ENCODE peak calls at places on chromosomes 2 and 18, in five cellular contexts. R, V, M, X and E are unnamed samples.

GRCh38 chr2:238595750-238596570 is 169.2 kb downstream of the ASB1 start:
- DNase-seq in R (no peak), V (no peak), M (no peak), X (no peak), E (peak)

GRCh38 chr2:43134571-43134889 is 91.9 kb downstream of the ZFP36L2 start:
- DNase-seq in R (no peak), V (no peak), M (peak), X (no peak), E (no peak)

GRCh38 chr2:168517801-168518200 is 61.7 kb downstream of the CERS6 start:
- DNase-seq in R (no peak), V (no peak), M (no peak), X (no peak), E (no peak)

GRCh38 chr2:132252191-132252893 is 90.6 kb upstream of the ANKRD30BL start:
- DNase-seq in R (no peak), V (no peak), M (peak), X (no peak), E (no peak)

GRCh38 chr2:10297950-10298349 is 4.8 kb upstream of the HPCAL1 start:
- DNase-seq in R (peak), V (no peak), M (no peak), X (no peak), E (peak)

GRCh38 chr18:48815581-48816324 is 135.0 kb downstream of the SMAD7 start:
- DNase-seq in R (no peak), V (no peak), M (no peak), X (no peak), E (peak)

GRCh38 chr2:227301523-227301922 is 23.5 kb upstream of the MFF start:
- DNase-seq in R (no peak), V (no peak), M (no peak), X (no peak), E (no peak)

GRCh38 chr18:11432360-11432811 is 177.0 kb upstream of the SLC35G4 start:
- DNase-seq in R (no peak), V (no peak), M (peak), X (no peak), E (no peak)

GRCh38 chr2:166127217-166128155 is at the start of gene SCN1A:
- DNase-seq in R (peak), V (peak), M (no peak), X (no peak), E (no peak)

GRCh38 chr2:226447338-226447885 is 352.2 kb downstream of the IRS1 start:
- DNase-seq in R (no peak), V (no peak), M (no peak), X (no peak), E (no peak)

GRCh38 chr2:113167962-113168340 is 5.8 kb upstream of the PSD4 start:
- DNase-seq in R (no peak), V (no peak), M (no peak), X (no peak), E (peak)

GRCh38 chr2:239893236-239893515 is 132.0 kb downstream of the NDUFA10 start:
- DNase-seq in R (no peak), V (peak), M (no peak), X (no peak), E (no peak)

GRCh38 chr2:69272803-69273471 is 114.1 kb downstream of the GFPT1 start:
- DNase-seq in R (no peak), V (no peak), M (no peak), X (no peak), E (no peak)

GRCh38 chr2:235235977-235236767 is 257.7 kb upstream of the AGAP1 start:
- DNase-seq in R (no peak), V (no peak), M (no peak), X (no peak), E (no peak)

GRCh38 chr2:8548065-8548870 is 133.6 kb upstream of the ID2 start:
- DNase-seq in R (no peak), V (peak), M (no peak), X (no peak), E (no peak)
- TF ChIP-seq CTCF in R (no peak), V (peak), M (no peak), X (no peak), E (no peak)

DNA sequence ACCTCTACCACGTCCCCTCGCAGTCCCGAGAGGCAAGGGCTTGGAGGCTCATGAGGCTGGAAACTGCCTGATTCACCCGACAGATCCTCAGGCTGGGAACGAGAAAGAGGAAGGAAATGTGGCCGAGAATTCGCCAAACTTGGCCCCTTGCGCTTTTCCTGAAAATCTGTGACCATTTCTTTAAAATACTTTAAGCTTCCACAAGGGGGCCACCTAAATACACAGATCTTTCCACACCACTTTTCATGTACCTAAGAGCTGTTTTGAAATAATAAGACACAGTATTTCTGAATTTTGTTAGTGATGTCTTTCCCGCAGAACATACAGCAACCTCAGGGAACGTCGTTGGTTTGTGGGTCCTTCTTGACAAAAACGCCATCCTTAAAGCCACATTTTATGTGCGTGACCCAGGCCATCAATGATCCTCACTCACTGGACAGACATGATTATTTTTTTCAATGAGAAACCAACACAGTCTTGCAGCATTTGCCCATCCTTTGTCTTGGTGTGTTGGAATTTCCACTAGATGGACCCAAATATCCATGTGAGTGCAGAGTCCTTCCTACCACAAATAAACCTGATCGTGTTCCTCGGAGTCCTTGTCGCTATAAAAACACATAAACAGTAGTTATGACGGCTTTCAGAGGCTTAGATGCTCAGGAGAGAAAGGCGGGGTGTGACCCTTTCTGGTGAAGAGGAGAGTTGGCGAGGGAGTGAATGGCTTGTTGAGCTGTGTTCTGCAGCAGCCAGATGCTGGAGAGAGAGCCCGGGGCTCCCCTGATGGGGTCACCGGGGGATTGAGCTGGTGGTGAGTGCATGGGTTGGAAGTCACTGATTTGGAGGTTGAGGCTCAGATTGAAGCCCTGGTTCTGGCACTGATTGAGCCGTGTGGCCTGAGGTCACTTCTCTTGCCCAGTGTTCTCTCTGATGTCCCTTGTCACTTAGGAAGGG is 25.0 kb downstream of the DCDC2C start:
- DNase-seq in R (peak), V (peak), M (no peak), X (no peak), E (no peak)
- H3K4me3 ChIP-seq in R (no peak), V (no peak), M (no peak), X (no peak), E (no peak)

GRCh38 chr2:174985624-174986023 is 19.6 kb downstream of the CHN1 start:
- DNase-seq in R (no peak), V (no peak), M (no peak), X (no peak), E (no peak)
- TF ChIP-seq CTCF in R (peak), V (peak), M (no peak), X (peak), E (peak)

DNA sequence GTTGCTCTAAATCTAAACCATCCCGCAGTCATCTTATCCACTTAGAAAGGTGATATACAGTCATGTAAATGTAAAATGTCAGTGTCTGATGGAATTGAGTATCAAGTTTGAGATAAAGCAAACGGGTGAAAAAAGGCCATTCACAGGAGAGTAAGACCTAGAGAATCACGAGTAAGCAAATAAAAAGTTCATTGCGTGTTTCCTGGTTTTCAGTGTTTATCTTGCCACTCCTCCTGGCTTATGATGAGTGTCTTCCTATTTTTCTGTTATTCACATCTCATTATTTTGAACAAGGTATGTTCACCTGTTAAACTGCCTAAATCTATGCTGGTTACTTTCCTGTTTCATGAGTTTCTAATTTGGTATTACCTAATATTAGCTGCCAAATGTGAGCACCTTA is 68.8 kb downstream of the ITGA4 start:
- DNase-seq in R (no peak), V (no peak), M (no peak), X (no peak), E (no peak)
- H3K4me3 ChIP-seq in R (no peak), V (no peak), M (no peak), X (no peak), E (no peak)

GRCh38 chr18:77100751-77101355 is 31.7 kb downstream of the MBP start:
- DNase-seq in R (no peak), V (no peak), M (no peak), X (no peak), E (no peak)

GRCh38 chr18:77099501-77100370 is 32.8 kb downstream of the MBP start:
- DNase-seq in R (no peak), V (peak), M (no peak), X (no peak), E (no peak)

GRCh38 chr18:77103181-77103875 is 29.3 kb downstream of the MBP start:
- DNase-seq in R (no peak), V (no peak), M (no peak), X (no peak), E (peak)

GRCh38 chr18:77102246-77103040 is 30.1 kb downstream of the MBP start:
- DNase-seq in R (no peak), V (peak), M (no peak), X (no peak), E (no peak)

DNA sequence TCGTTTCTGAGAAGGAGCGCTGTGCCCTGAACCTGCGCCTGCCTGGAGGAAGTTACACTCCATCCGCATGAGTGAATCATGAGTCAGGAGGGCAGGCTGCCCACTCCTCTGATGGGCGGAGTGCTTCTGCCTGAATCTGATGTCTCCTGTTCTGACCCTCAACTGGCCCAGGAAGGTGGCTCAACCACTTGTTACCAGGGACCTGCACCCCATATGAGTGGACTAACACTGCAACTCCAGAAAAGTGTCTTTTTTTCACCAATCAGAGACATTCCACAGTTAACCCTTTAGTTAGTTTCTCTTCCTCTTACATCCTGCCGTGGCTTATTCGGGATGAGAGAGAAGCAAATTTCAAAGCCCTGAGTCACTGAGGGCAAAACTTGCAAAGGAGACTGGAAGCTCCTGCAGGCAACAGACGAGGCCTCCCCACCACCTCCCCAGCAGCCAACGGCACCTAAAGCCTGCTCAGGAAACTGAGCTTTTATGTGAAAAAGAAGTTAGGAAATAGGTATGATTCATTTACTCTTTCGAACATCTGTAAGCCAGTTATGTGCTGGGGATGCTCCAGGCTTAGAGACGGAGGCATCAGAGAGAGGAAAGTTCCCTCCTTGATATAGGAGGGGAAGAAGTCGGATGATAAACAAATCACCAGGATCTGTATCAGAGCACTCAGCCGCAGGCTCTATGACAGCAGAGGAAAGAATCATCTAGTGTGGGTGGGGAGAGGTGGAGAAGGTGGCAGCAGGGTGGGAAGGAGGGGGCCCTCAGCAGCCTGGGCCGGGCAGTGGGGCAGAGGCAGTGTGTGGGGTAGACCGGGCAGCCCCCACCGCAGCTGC is 31.0 kb downstream of the MBP start:
- DNase-seq in R (peak), V (peak), M (peak), X (peak), E (peak)
- TF ChIP-seq CTCF in R (no peak), V (no peak), M (no peak), X (no peak), E (no peak)

GRCh38 chr2:96203130-96204028 is 5.2 kb downstream of the STARD7 start:
- DNase-seq in R (no peak), V (no peak), M (no peak), X (no peak), E (no peak)

GRCh38 chr2:96205888-96206287 is 2.7 kb downstream of the STARD7 start:
- DNase-seq in R (no peak), V (no peak), M (no peak), X (no peak), E (no peak)

GRCh38 chr2:96204836-96205235 is 3.8 kb downstream of the STARD7 start:
- DNase-seq in R (no peak), V (no peak), M (no peak), X (no peak), E (no peak)

GRCh38 chr2:96207073-96207777 is 1.4 kb downstream of the STARD7 start:
- DNase-seq in R (no peak), V (peak), M (no peak), X (no peak), E (no peak)

DNA sequence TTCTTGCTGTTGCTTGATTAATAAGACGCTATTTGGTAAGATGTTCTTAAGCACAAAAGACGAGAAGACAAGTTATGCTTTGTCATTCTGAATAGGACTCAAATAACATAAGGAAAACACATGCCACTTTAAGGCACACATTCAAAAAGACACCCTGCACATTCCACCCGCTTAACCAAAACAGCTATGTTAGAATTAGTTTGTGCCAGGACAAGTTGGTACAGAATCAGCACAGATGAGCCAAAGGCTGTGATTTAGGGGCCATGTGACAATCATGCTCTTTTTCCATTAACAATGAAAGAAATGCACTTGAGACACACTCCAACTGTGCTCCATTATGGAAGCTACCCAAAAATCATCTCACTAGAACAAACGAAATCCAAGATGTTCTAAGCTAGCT is 3.4 kb downstream of the STARD7 start:
- DNase-seq in R (no peak), V (no peak), M (no peak), X (no peak), E (no peak)
- H3K4me3 ChIP-seq in R (peak), V (peak), M (no peak), X (peak), E (no peak)

DNA sequence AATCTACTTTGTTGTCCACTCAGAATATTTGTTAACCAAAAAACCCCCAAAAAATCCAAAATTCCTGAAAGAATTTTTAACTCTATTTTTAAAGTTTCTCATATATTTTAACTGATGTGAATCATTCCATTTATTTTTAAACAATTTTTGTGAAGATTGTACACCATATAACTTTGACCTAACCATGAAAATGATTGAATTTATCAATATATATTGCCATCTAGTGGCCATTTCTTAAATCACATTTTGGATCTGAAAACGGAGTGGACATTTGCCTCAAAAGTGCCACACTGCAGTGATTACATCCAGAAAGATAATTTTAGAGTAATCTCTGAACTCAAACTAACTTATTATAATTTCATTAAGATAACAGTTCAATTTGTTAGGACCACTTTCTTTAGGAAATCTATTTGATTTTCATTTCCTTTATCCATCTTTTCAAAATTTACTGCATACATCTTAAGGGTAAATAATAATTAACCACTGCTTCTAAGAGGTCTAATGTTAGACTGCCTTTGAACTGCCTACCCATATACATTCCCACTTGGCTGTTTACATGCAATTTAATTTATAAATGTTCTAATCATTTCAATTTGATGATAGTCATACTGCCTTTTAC is 71.1 kb downstream of the DSC3 start:
- DNase-seq in R (no peak), V (peak), M (no peak), X (no peak), E (no peak)
- TF ChIP-seq CTCF in R (peak), V (peak), M (peak), X (peak), E (peak)

GRCh38 chr2:217939220-217939619 is 63.6 kb downstream of the TNS1 start:
- DNase-seq in R (no peak), V (no peak), M (no peak), X (no peak), E (no peak)

GRCh38 chr2:217941886-217942728 is 60.7 kb downstream of the TNS1 start:
- DNase-seq in R (no peak), V (no peak), M (peak), X (no peak), E (no peak)

GRCh38 chr2:217939629-217940245 is 63.1 kb downstream of the TNS1 start:
- DNase-seq in R (no peak), V (no peak), M (no peak), X (no peak), E (no peak)

GRCh38 chr2:217941339-217941738 is 61.5 kb downstream of the TNS1 start:
- DNase-seq in R (no peak), V (no peak), M (peak), X (no peak), E (no peak)

DNA sequence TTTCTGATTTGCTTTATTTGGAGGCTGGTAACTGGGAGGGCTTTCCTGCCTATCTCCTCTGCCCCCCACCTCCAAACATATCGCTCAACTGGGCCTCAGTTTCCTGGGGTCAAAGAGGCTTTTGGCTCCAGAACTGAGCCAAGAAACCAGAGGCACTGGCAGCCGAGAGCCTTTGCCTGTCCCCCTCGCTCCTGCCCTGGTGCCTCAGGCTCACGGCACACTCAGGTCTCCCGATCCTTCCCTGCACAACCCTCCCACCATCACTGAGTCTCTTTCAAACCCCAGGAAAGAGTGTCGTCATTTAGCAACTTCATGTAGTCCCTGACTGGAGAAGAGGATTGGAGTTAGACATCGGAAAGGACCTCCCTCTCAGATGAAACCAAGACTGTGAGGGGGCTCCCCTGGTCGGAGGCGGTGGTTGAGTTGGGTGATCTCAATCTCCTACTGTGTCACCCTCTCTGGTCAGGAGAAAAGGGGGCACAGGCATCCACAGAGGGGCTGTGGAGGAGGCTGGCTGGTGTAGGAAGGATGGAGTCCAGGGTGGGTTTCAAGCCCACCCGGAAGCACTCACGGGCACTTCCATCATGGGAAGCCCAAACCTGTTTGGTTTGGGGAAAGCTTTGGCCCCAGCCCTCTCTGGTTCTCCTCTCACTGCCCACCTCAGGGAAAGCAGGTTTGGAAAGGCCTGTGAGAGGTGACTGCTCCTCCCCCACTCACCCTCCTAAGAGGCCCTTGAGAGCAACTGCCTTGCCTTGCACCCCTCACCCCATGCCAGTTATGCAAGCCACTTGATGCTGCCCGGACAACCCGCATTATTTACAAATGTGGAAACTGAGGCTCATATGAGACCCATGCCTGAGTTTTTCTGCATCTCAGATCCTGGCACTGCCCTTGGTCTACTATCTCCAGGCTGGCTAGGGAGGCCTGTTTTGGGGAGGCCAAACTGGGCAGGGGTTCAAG is 62.3 kb downstream of the TNS1 start:
- DNase-seq in R (no peak), V (no peak), M (no peak), X (no peak), E (no peak)
- H3K4me3 ChIP-seq in R (no peak), V (no peak), M (no peak), X (peak), E (peak)